ENCODE peak calls at places on chromosomes 4 and X, in ten cellular contexts. One of them, this sample, is unnamed.
A peak's percentile ranks its signal among the peaks of the same experiment; 100 is the strongest.

GRCh38 chr4:158080354-158080753 is 92.5 kb downstream of the GASK1B start:
- DNase-seq in uterus: no peak
- DNase-seq in AG04449: no peak
- DNase-seq in bronchial epithelial cell: no peak
- DNase-seq in AG04450: no peak
- DNase-seq in colonic mucosa: no peak
- DNase-seq in A673: no peak
- DNase-seq in cardiac muscle cell: no peak
- DNase-seq in lower lobe of right lung: no peak
- DNase-seq in mucosa of descending colon: no peak
- DNase-seq in this sample: no peak

GRCh38 chr4:76090241-76090691 is 15.8 kb downstream of the ART3 start:
- DNase-seq in bronchial epithelial cell: peak; percentile 99
- DNase-seq in AG04449: peak; percentile 55
- DNase-seq in lower lobe of right lung: no peak
- DNase-seq in cardiac muscle cell: no peak
- DNase-seq in AG04450: peak; percentile 47
- DNase-seq in mucosa of descending colon: peak; percentile 47
- DNase-seq in A673: no peak
- DNase-seq in colonic mucosa: peak; percentile 22
- DNase-seq in uterus: no peak
- DNase-seq in this sample: peak; percentile 6

GRCh38 chr4:159395693-159396092 is 292.8 kb downstream of the RAPGEF2 start:
- DNase-seq in AG04450: no peak
- DNase-seq in uterus: no peak
- DNase-seq in lower lobe of right lung: no peak
- DNase-seq in bronchial epithelial cell: peak; percentile 26
- DNase-seq in A673: no peak
- DNase-seq in colonic mucosa: no peak
- DNase-seq in mucosa of descending colon: no peak
- DNase-seq in cardiac muscle cell: no peak
- DNase-seq in AG04449: no peak
- DNase-seq in this sample: no peak

GRCh38 chr4:87051121-87051713 is 116.4 kb downstream of the AFF1 start:
- DNase-seq in AG04450: no peak
- DNase-seq in A673: no peak
- DNase-seq in uterus: no peak
- DNase-seq in cardiac muscle cell: no peak
- DNase-seq in mucosa of descending colon: no peak
- DNase-seq in bronchial epithelial cell: no peak
- DNase-seq in AG04449: no peak
- DNase-seq in lower lobe of right lung: no peak
- DNase-seq in colonic mucosa: no peak
- DNase-seq in this sample: no peak

GRCh38 chrX:68672581-68673318 is 25.3 kb downstream of the STARD8 start:
- DNase-seq in mucosa of descending colon: no peak
- DNase-seq in A673: no peak
- DNase-seq in colonic mucosa: no peak
- DNase-seq in lower lobe of right lung: no peak
- DNase-seq in bronchial epithelial cell: no peak
- DNase-seq in AG04450: no peak
- DNase-seq in uterus: peak; percentile 57
- DNase-seq in AG04449: no peak
- DNase-seq in cardiac muscle cell: no peak
- DNase-seq in this sample: no peak

GRCh38 chr4:54842226-54843055 is 184.7 kb downstream of the KIT start:
- DNase-seq in lower lobe of right lung: no peak
- DNase-seq in mucosa of descending colon: no peak
- DNase-seq in cardiac muscle cell: no peak
- DNase-seq in AG04450: no peak
- DNase-seq in colonic mucosa: no peak
- DNase-seq in uterus: no peak
- DNase-seq in AG04449: no peak
- DNase-seq in bronchial epithelial cell: no peak
- DNase-seq in A673: no peak
- DNase-seq in this sample: no peak

GRCh38 chr4:143294310-143294709 is 42.4 kb upstream of the GAB1 start:
- DNase-seq in lower lobe of right lung: peak; percentile 58
- DNase-seq in AG04449: no peak
- DNase-seq in A673: no peak
- DNase-seq in cardiac muscle cell: no peak
- DNase-seq in AG04450: no peak
- DNase-seq in bronchial epithelial cell: no peak
- DNase-seq in colonic mucosa: peak; percentile 78
- DNase-seq in mucosa of descending colon: peak; percentile 75
- DNase-seq in uterus: peak; percentile 87
- DNase-seq in this sample: no peak

GRCh38 chrX:77440310-77440709 is 6.9 kb upstream of the FGF16 start:
- DNase-seq in A673: no peak
- DNase-seq in bronchial epithelial cell: no peak
- DNase-seq in AG04449: no peak
- DNase-seq in uterus: no peak
- DNase-seq in AG04450: no peak
- DNase-seq in lower lobe of right lung: no peak
- DNase-seq in colonic mucosa: no peak
- DNase-seq in mucosa of descending colon: no peak
- DNase-seq in cardiac muscle cell: no peak
- DNase-seq in this sample: no peak

GRCh38 chr4:182391111-182391684 is 148.0 kb downstream of the TENM3 start:
- DNase-seq in AG04449: no peak
- DNase-seq in lower lobe of right lung: no peak
- DNase-seq in AG04450: no peak
- DNase-seq in colonic mucosa: no peak
- DNase-seq in cardiac muscle cell: no peak
- DNase-seq in uterus: no peak
- DNase-seq in A673: no peak
- DNase-seq in mucosa of descending colon: no peak
- DNase-seq in bronchial epithelial cell: no peak
- DNase-seq in this sample: no peak

GRCh38 chrX:112687189-112687691 is 7.5 kb upstream of the LHFPL1 start:
- DNase-seq in cardiac muscle cell: no peak
- DNase-seq in colonic mucosa: no peak
- DNase-seq in lower lobe of right lung: no peak
- DNase-seq in uterus: no peak
- DNase-seq in A673: no peak
- DNase-seq in AG04449: peak; percentile 75
- DNase-seq in mucosa of descending colon: no peak
- DNase-seq in AG04450: no peak
- DNase-seq in bronchial epithelial cell: no peak
- DNase-seq in this sample: no peak

GRCh38 chr4:100492129-100492528 is 25.7 kb downstream of the EMCN start:
- DNase-seq in AG04449: no peak
- DNase-seq in uterus: no peak
- DNase-seq in A673: no peak
- DNase-seq in mucosa of descending colon: no peak
- DNase-seq in AG04450: no peak
- DNase-seq in cardiac muscle cell: no peak
- DNase-seq in colonic mucosa: no peak
- DNase-seq in bronchial epithelial cell: no peak
- DNase-seq in lower lobe of right lung: no peak
- DNase-seq in this sample: no peak

GRCh38 chr4:160044693-160045092 is 941.8 kb downstream of the RAPGEF2 start:
- DNase-seq in mucosa of descending colon: no peak
- DNase-seq in cardiac muscle cell: no peak
- DNase-seq in A673: no peak
- DNase-seq in AG04449: no peak
- DNase-seq in colonic mucosa: no peak
- DNase-seq in uterus: no peak
- DNase-seq in bronchial epithelial cell: no peak
- DNase-seq in lower lobe of right lung: no peak
- DNase-seq in AG04450: no peak
- DNase-seq in this sample: no peak

GRCh38 chrX:70592091-70592490 is 147.5 kb downstream of the DLG3 start:
- DNase-seq in bronchial epithelial cell: peak; percentile 89
- DNase-seq in cardiac muscle cell: no peak
- DNase-seq in colonic mucosa: no peak
- DNase-seq in AG04450: peak; percentile 4
- DNase-seq in AG04449: peak; percentile 4
- DNase-seq in A673: peak; percentile 3
- DNase-seq in lower lobe of right lung: no peak
- DNase-seq in uterus: no peak
- DNase-seq in mucosa of descending colon: no peak
- DNase-seq in this sample: no peak

GRCh38 chrX:13658602-13659001 is 5.7 kb downstream of the TCEANC start:
- DNase-seq in lower lobe of right lung: no peak
- DNase-seq in AG04450: no peak
- DNase-seq in colonic mucosa: peak; percentile 33
- DNase-seq in mucosa of descending colon: peak; percentile 39
- DNase-seq in uterus: no peak
- DNase-seq in A673: peak; percentile 72
- DNase-seq in AG04449: no peak
- DNase-seq in cardiac muscle cell: peak; percentile 69
- DNase-seq in bronchial epithelial cell: peak; percentile 50
- DNase-seq in this sample: no peak

GRCh38 chrX:136148391-136148790 is 1.1 kb downstream of the FHL1 start:
- DNase-seq in AG04449: no peak
- DNase-seq in bronchial epithelial cell: no peak
- DNase-seq in mucosa of descending colon: no peak
- DNase-seq in cardiac muscle cell: no peak
- DNase-seq in AG04450: no peak
- DNase-seq in A673: no peak
- DNase-seq in lower lobe of right lung: no peak
- DNase-seq in colonic mucosa: no peak
- DNase-seq in uterus: no peak
- DNase-seq in this sample: no peak
- H3K4me3 ChIP-seq in AG04449: peak overlapping the region; percentile 61
- H3K4me3 ChIP-seq in bronchial epithelial cell: peak overlapping the region; percentile 50
- H3K4me3 ChIP-seq in mucosa of descending colon: no peak overlapping the region
- H3K4me3 ChIP-seq in cardiac muscle cell: peak overlapping the region; percentile 84
- H3K4me3 ChIP-seq in AG04450: peak overlapping the region; percentile 66
- H3K4me3 ChIP-seq in A673: no peak overlapping the region
- H3K4me3 ChIP-seq in lower lobe of right lung: peak overlapping the region; percentile 62
- H3K4me3 ChIP-seq in colonic mucosa: no peak overlapping the region
- H3K4me3 ChIP-seq in uterus: peak overlapping the region; percentile 90
- H3K4me3 ChIP-seq in this sample: no peak overlapping the region

GRCh38 chrX:23813808-23814207 is 30.8 kb downstream of the SAT1 start:
- DNase-seq in A673: no peak
- DNase-seq in colonic mucosa: no peak
- DNase-seq in cardiac muscle cell: no peak
- DNase-seq in AG04450: no peak
- DNase-seq in uterus: no peak
- DNase-seq in bronchial epithelial cell: no peak
- DNase-seq in mucosa of descending colon: no peak
- DNase-seq in AG04449: no peak
- DNase-seq in lower lobe of right lung: no peak
- DNase-seq in this sample: no peak

GRCh38 chrX:23815376-23815775 is 32.4 kb downstream of the SAT1 start:
- DNase-seq in A673: no peak
- DNase-seq in cardiac muscle cell: no peak
- DNase-seq in lower lobe of right lung: no peak
- DNase-seq in AG04450: no peak
- DNase-seq in colonic mucosa: no peak
- DNase-seq in uterus: no peak
- DNase-seq in bronchial epithelial cell: no peak
- DNase-seq in mucosa of descending colon: no peak
- DNase-seq in AG04449: no peak
- DNase-seq in this sample: no peak

GRCh38 chrX:23810279-23810678 is 27.3 kb downstream of the SAT1 start:
- DNase-seq in AG04449: no peak
- DNase-seq in bronchial epithelial cell: no peak
- DNase-seq in A673: no peak
- DNase-seq in uterus: no peak
- DNase-seq in lower lobe of right lung: no peak
- DNase-seq in mucosa of descending colon: no peak
- DNase-seq in AG04450: no peak
- DNase-seq in cardiac muscle cell: no peak
- DNase-seq in colonic mucosa: no peak
- DNase-seq in this sample: no peak

GRCh38 chrX:23816179-23816578 is 33.2 kb downstream of the SAT1 start:
- DNase-seq in cardiac muscle cell: no peak
- DNase-seq in AG04450: no peak
- DNase-seq in uterus: no peak
- DNase-seq in mucosa of descending colon: no peak
- DNase-seq in A673: no peak
- DNase-seq in lower lobe of right lung: no peak
- DNase-seq in bronchial epithelial cell: no peak
- DNase-seq in colonic mucosa: no peak
- DNase-seq in AG04449: no peak
- DNase-seq in this sample: no peak

DNA sequence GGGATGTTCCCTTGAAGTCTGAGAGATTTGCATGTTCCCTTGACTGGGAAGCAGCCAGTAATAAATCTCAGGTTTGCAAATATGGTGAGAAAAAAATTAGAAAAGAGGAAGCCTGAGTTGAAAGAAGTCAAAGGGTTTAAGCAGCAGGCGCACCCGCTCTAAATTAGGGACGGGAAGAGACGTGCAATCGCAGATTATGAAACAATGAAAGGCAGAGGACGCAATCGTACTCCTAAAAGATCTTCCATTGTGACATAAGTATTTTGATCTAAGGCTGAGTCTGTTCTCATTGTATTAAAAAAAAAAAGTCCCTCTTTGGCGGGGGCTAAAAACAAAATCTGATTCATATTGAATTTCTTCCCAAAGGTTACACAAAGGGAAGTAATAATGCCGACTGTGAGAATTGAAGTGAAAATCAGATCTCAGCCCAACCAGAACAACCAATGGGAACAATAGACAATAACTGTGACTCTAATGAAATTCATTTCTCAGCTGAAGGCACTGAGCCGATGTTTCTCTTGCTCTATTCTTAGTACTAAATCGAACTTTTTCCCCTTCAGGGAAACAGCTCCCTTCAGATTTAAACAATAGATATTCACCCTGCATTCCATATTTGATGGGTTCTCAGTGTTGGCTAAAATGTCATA is 28.3 kb downstream of the SAT1 start:
- DNase-seq in AG04450: no peak
- DNase-seq in colonic mucosa: no peak
- DNase-seq in AG04449: no peak
- DNase-seq in uterus: no peak
- DNase-seq in A673: peak; percentile 57
- DNase-seq in lower lobe of right lung: peak; percentile 55
- DNase-seq in bronchial epithelial cell: peak; percentile 47
- DNase-seq in mucosa of descending colon: no peak
- DNase-seq in cardiac muscle cell: no peak
- DNase-seq in this sample: no peak
- TF ChIP-seq CTCF in AG04450: no peak
- TF ChIP-seq CTCF in colonic mucosa: no peak
- TF ChIP-seq CTCF in AG04449: no peak
- TF ChIP-seq CTCF in uterus: no peak
- TF ChIP-seq CTCF in A673: no peak
- TF ChIP-seq CTCF in lower lobe of right lung: no peak
- TF ChIP-seq CTCF in bronchial epithelial cell: no peak
- TF ChIP-seq CTCF in mucosa of descending colon: no peak
- TF ChIP-seq CTCF in cardiac muscle cell: no peak
- TF ChIP-seq CTCF in this sample: no peak

GRCh38 chr4:179586460-179586859 is 2144.2 kb upstream of the AGA start:
- DNase-seq in AG04450: no peak
- DNase-seq in lower lobe of right lung: no peak
- DNase-seq in uterus: no peak
- DNase-seq in colonic mucosa: no peak
- DNase-seq in A673: peak; percentile 7
- DNase-seq in AG04449: no peak
- DNase-seq in cardiac muscle cell: no peak
- DNase-seq in bronchial epithelial cell: no peak
- DNase-seq in mucosa of descending colon: no peak
- DNase-seq in this sample: no peak
- H3K4me3 ChIP-seq in AG04450: no peak overlapping the region
- H3K4me3 ChIP-seq in lower lobe of right lung: no peak overlapping the region
- H3K4me3 ChIP-seq in uterus: no peak overlapping the region
- H3K4me3 ChIP-seq in colonic mucosa: no peak overlapping the region
- H3K4me3 ChIP-seq in A673: no peak overlapping the region
- H3K4me3 ChIP-seq in AG04449: no peak overlapping the region
- H3K4me3 ChIP-seq in cardiac muscle cell: no peak overlapping the region
- H3K4me3 ChIP-seq in bronchial epithelial cell: no peak overlapping the region
- H3K4me3 ChIP-seq in mucosa of descending colon: no peak overlapping the region
- H3K4me3 ChIP-seq in this sample: no peak overlapping the region

GRCh38 chrX:36241397-36241796 is 321.9 kb downstream of the CFAP47 start:
- DNase-seq in lower lobe of right lung: no peak
- DNase-seq in AG04450: no peak
- DNase-seq in mucosa of descending colon: no peak
- DNase-seq in cardiac muscle cell: no peak
- DNase-seq in AG04449: no peak
- DNase-seq in A673: no peak
- DNase-seq in uterus: no peak
- DNase-seq in bronchial epithelial cell: peak; percentile 1
- DNase-seq in colonic mucosa: no peak
- DNase-seq in this sample: no peak
- TF ChIP-seq CTCF in lower lobe of right lung: no peak
- TF ChIP-seq CTCF in AG04450: no peak
- TF ChIP-seq CTCF in mucosa of descending colon: no peak
- TF ChIP-seq CTCF in cardiac muscle cell: no peak
- TF ChIP-seq CTCF in AG04449: no peak
- TF ChIP-seq CTCF in A673: no peak
- TF ChIP-seq CTCF in uterus: no peak
- TF ChIP-seq CTCF in bronchial epithelial cell: peak; percentile 37
- TF ChIP-seq CTCF in colonic mucosa: no peak
- TF ChIP-seq CTCF in this sample: no peak

This sample was measured in pancreas.